ENCODE peak calls at places on chromosomes 3 and 15, in ten cellular contexts. X, J, T, C, H, D, N, I, R and E are unnamed samples.

GRCh38 chr3:149534671-149535394 is 60.3 kb downstream of the TM4SF4 start:
- DNase-seq in X (no peak), J (no peak), T (peak; percentile 84), C (no peak), H (no peak), D (no peak), N (peak; percentile 93), I (peak; percentile 81), R (no peak), E (no peak)

GRCh38 chr3:150372320-150373118 is 35.6 kb upstream of the TSC22D2 start:
- DNase-seq in X (no peak), J (no peak), T (no peak), C (no peak), H (no peak), D (no peak), N (no peak), I (no peak), R (no peak), E (no peak)

GRCh38 chr15:65916664-65917406 is 47.5 kb downstream of the RAB11A start:
- DNase-seq in X (no peak), J (peak; percentile 64), T (peak; percentile 40), C (peak; percentile 67), H (no peak), D (peak; percentile 71), N (peak; percentile 78), I (no peak), R (peak; percentile 86), E (no peak)

GRCh38 chr3:50347187-50347813 is 1.8 kb upstream of the ZMYND10 start:
- DNase-seq in X (peak; percentile 72), J (peak; percentile 83), T (peak; percentile 53), C (peak; percentile 78), H (peak; percentile 27), D (peak; percentile 77), N (peak; percentile 36), I (peak; percentile 49), R (peak; percentile 78), E (peak; percentile 72)

GRCh38 chr3:140143670-140144069 is 208.7 kb downstream of the CLSTN2 start:
- DNase-seq in X (no peak), J (no peak), T (no peak), C (no peak), H (no peak), D (no peak), N (no peak), I (no peak), R (no peak), E (no peak)

GRCh38 chr3:42572278-42572677 is 9.5 kb downstream of the SEC22C start:
- DNase-seq in X (no peak), J (no peak), T (no peak), C (no peak), H (no peak), D (no peak), N (no peak), I (no peak), R (peak; percentile 34), E (no peak)

GRCh38 chr3:43606274-43606673 is 15.5 kb downstream of the ANO10 start:
- DNase-seq in X (no peak), J (no peak), T (no peak), C (no peak), H (no peak), D (no peak), N (no peak), I (no peak), R (no peak), E (no peak)

GRCh38 chr3:170418422-170419300 is at the start of gene CLDN11:
- DNase-seq in X (peak; percentile 58), J (peak; percentile 70), T (no peak), C (no peak), H (no peak), D (no peak), N (peak; percentile 65), I (peak; percentile 5), R (peak; percentile 86), E (no peak)

GRCh38 chr3:179811321-179812095 is 158.7 kb downstream of the USP13 start:
- DNase-seq in X (no peak), J (no peak), T (peak; percentile 22), C (no peak), H (peak; percentile 28), D (peak; percentile 40), N (peak; percentile 28), I (peak; percentile 43), R (peak; percentile 50), E (no peak)

GRCh38 chr15:92954578-92954977 is 54.5 kb downstream of the CHD2 start:
- DNase-seq in X (no peak), J (no peak), T (no peak), C (no peak), H (no peak), D (no peak), N (no peak), I (no peak), R (no peak), E (no peak)

GRCh38 chr3:141370065-141370533 is 1.8 kb downstream of the ZBTB38 start:
- DNase-seq in X (peak; percentile 79), J (no peak), T (peak; percentile 63), C (no peak), H (no peak), D (peak; percentile 29), N (peak; percentile 70), I (peak; percentile 9), R (peak; percentile 62), E (peak; percentile 74)

GRCh38 chr3:27632431-27633223 is 89.5 kb downstream of the EOMES start:
- DNase-seq in X (peak; percentile 39), J (peak; percentile 63), T (peak; percentile 41), C (peak; percentile 66), H (no peak), D (peak; percentile 53), N (peak; percentile 60), I (no peak), R (peak; percentile 39), E (no peak)

GRCh38 chr15:33215941-33216872 is 21.7 kb upstream of the FMN1 start:
- DNase-seq in X (no peak), J (no peak), T (peak; percentile 3), C (no peak), H (no peak), D (no peak), N (no peak), I (no peak), R (peak; percentile 16), E (no peak)

GRCh38 chr3:50126287-50127211 is 28.6 kb upstream of the SEMA3F start:
- DNase-seq in X (no peak), J (peak; percentile 49), T (no peak), C (peak; percentile 39), H (no peak), D (peak; percentile 65), N (no peak), I (no peak), R (peak; percentile 95), E (no peak)

GRCh38 chr15:37020852-37021251 is 79.5 kb downstream of the MEIS2 start:
- DNase-seq in X (no peak), J (no peak), T (no peak), C (no peak), H (no peak), D (no peak), N (no peak), I (no peak), R (no peak), E (no peak)

GRCh38 chr3:133038089-133038730 is at the start of gene TMEM108:
- DNase-seq in X (peak; percentile 72), J (peak; percentile 92), T (peak; percentile 90), C (peak; percentile 88), H (no peak), D (peak; percentile 81), N (peak; percentile 94), I (peak; percentile 99), R (peak; percentile 92), E (peak; percentile 85)

GRCh38 chr3:78091478-78092119 is 1051.7 kb downstream of the ROBO2 start:
- DNase-seq in X (no peak), J (no peak), T (no peak), C (no peak), H (no peak), D (no peak), N (no peak), I (no peak), R (no peak), E (no peak)

GRCh38 chr3:105730973-105731372 is 137.8 kb downstream of the CBLB start:
- DNase-seq in X (no peak), J (no peak), T (no peak), C (no peak), H (no peak), D (no peak), N (no peak), I (no peak), R (no peak), E (no peak)